ENCODE peak calls at places on chromosomes 13 and 19, in four cellular contexts. Z is mesendoderm, M is IMR-90, Q is H1. G is an unnamed sample.

GRCh38 chr19:49148784-49149651 is 6.2 kb downstream of the HRC start:
- DNase-seq in M (peak), Q (no peak), Z (peak), G (peak)

GRCh38 chr13:98839826-98840769 is 87.6 kb upstream of the SLC15A1 start:
- DNase-seq in Z (peak), Q (peak), M (peak), G (peak)

GRCh38 chr13:30113983-30114491 is 193.3 kb downstream of the KATNAL1 start:
- DNase-seq in Q (no peak), Z (peak), M (no peak), G (peak)

GRCh38 chr19:48244289-48244688 is 11.4 kb downstream of the CARD8 start:
- DNase-seq in Q (no peak), Z (peak), M (no peak), G (no peak)

GRCh38 chr19:43778651-43779050 is 2.1 kb downstream of the KCNN4 start:
- DNase-seq in Q (no peak), M (no peak), Z (no peak), G (no peak)

GRCh38 chr13:30376426-30377311 is 45.6 kb upstream of the UBE2L5 start:
- DNase-seq in Q (no peak), M (no peak), Z (no peak), G (no peak)

GRCh38 chr19:8611391-8611883 is 922 bp upstream of the ADAMTS10 start:
- DNase-seq in M (no peak), Q (no peak), Z (peak), G (no peak)

GRCh38 chr13:96052655-96053002 is 572 bp downstream of the UGGT2 start:
- DNase-seq in Q (no peak), M (peak), Z (peak), G (no peak)

GRCh38 chr13:40064723-40065122 is 409.3 kb downstream of the COG6 start:
- DNase-seq in M (peak), Z (no peak), Q (no peak), G (no peak)

GRCh38 chr13:24148414-24149305 is 11.9 kb upstream of the SPATA13 start:
- DNase-seq in M (peak), Z (peak), Q (peak), G (peak)

GRCh38 chr13:110542311-110542796 is 19.2 kb downstream of the RAB20 start:
- DNase-seq in Z (no peak), M (no peak), Q (no peak), G (no peak)

GRCh38 chr19:16233081-16233776 is 35.5 kb downstream of the AP1M1 start:
- DNase-seq in Z (no peak), Q (no peak), M (no peak), G (no peak)

GRCh38 chr13:70755411-70755810 is 647.2 kb upstream of the KLHL1 start:
- DNase-seq in Q (no peak), M (no peak), Z (no peak), G (no peak)

DNA sequence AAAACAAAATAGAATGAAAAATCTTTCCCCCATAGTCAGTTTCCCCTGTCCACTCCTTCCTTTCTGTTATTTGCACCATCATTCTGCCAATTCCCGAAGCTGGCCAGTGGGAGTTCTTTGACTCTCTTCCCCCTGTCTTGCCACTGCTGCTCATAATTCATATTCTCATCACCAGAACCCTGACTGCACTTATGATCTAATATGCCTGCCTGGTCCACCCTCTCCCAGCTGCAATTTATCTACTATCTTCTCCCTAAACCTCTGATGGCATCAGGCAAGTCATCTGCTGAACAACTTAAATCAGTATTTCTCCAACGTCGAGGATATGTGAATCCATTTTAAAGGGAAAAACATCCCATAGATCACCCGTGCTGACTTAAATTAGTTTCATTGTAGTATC is 458.0 kb upstream of the GPC6 start:
- DNase-seq in Q (no peak), M (no peak), Z (no peak), G (no peak)
- H3K56ac ChIP-seq in Q (no peak), M (no peak), Z (no peak), G (no peak)

GRCh38 chr13:77429320-77430142 is 102.6 kb upstream of the MYCBP2 start:
- DNase-seq in Q (no peak), M (no peak), Z (no peak), G (no peak)
- H3K56ac ChIP-seq in Q (no peak), M (no peak), Z (no peak), G (no peak)

GRCh38 chr13:37168151-37168550 is 62.7 kb upstream of the CSNK1A1L start:
- DNase-seq in Z (no peak), M (no peak), Q (no peak), G (no peak)

GRCh38 chr13:37175996-37176395 is 70.5 kb upstream of the CSNK1A1L start:
- DNase-seq in Q (no peak), M (peak), Z (peak), G (no peak)

GRCh38 chr13:37168922-37169321 is 63.5 kb upstream of the CSNK1A1L start:
- DNase-seq in Q (no peak), M (no peak), Z (no peak), G (no peak)

GRCh38 chr13:37173214-37173613 is 67.8 kb upstream of the CSNK1A1L start:
- DNase-seq in Q (no peak), Z (peak), M (peak), G (no peak)
- H3K56ac ChIP-seq in Q (no peak), Z (no peak), M (peak), G (no peak)

GRCh38 chr19:5767949-5768348 is 16.6 kb downstream of the PRR22 start:
- DNase-seq in M (no peak), Q (no peak), Z (no peak), G (no peak)
- H3K56ac ChIP-seq in M (no peak), Q (no peak), Z (no peak), G (no peak)